ENCODE peak calls at places on chromosome 15, in five cellular contexts. O is HuH-7; U is stimulated activated CD8-positive, alpha-beta memory T cell treated with anti-CD3 and anti-CD28 coated beads, Interleukin-7, amount 100 ng/mL, for 1 hour; A is RWPE1; V is ecto neural progenitor cell. Y is an unnamed sample.

GRCh38 chr15:55775316-55775715 is 32.4 kb upstream of the PRTG start:
- DNase-seq in O (no peak), U (no peak), A (peak), V (peak), Y (no peak)

GRCh38 chr15:39969871-39970270 is 36.0 kb downstream of the EIF2AK4 start:
- DNase-seq in O (no peak), A (peak), V (no peak), U (no peak), Y (no peak)

GRCh38 chr15:40845036-40845435 is 1.2 kb downstream of the SPINT1 start:
- DNase-seq in O (no peak), V (no peak), U (no peak), A (no peak), Y (no peak)

GRCh38 chr15:78159395-78159794 is 10.2 kb downstream of the IDH3A start:
- DNase-seq in O (no peak), U (no peak), V (no peak), A (no peak), Y (no peak)

GRCh38 chr15:51982013-51982769 is 10.6 kb upstream of the LEO1 start:
- DNase-seq in O (peak), V (no peak), A (peak), U (peak), Y (no peak)

GRCh38 chr15:44325568-44325967 is 37.0 kb downstream of the GOLM2 start:
- DNase-seq in A (no peak), O (no peak), U (no peak), V (no peak), Y (no peak)

GRCh38 chr15:61857169-61857829 is 202.9 kb downstream of the VPS13C start:
- DNase-seq in O (no peak), U (no peak), V (no peak), A (no peak), Y (no peak)

GRCh38 chr15:66498501-66499386 is 1.2 kb upstream of the SNAPC5 start:
- DNase-seq in O (peak), A (no peak), V (no peak), U (no peak), Y (no peak)

GRCh38 chr15:96079882-96080281 is 250.6 kb upstream of the NR2F2 start:
- DNase-seq in O (no peak), V (no peak), U (no peak), A (no peak), Y (no peak)

GRCh38 chr15:44593042-44593736 is 56.2 kb downstream of the EIF3J start:
- DNase-seq in V (no peak), U (no peak), O (no peak), A (no peak), Y (no peak)

GRCh38 chr15:39586387-39587171 is 5.7 kb downstream of the THBS1 start:
- DNase-seq in A (no peak), O (no peak), U (no peak), V (no peak), Y (no peak)

GRCh38 chr15:62869116-62869515 is 173.4 kb upstream of the TPM1 start:
- DNase-seq in O (no peak), V (no peak), U (no peak), A (no peak), Y (no peak)

GRCh38 chr15:101064795-101065569 is 145.8 kb downstream of the LRRK1 start:
- DNase-seq in U (no peak), A (no peak), O (no peak), V (no peak), Y (no peak)

GRCh38 chr15:66588537-66588936 is 22.7 kb upstream of the LCTL start:
- DNase-seq in O (peak), V (no peak), A (no peak), U (no peak), Y (no peak)